ENCODE peak calls at places on chromosomes 3 and 15, in seven cellular contexts. One of them, this sample, is unnamed.

GRCh38 chr15:68413363-68414255 is 18.4 kb downstream of the ITGA11 start:
- DNase-seq in tibial artery: peak
- DNase-seq in brain microvascular endothelial cell: no peak
- DNase-seq in CD4-positive, CD25-positive, alpha-beta regulatory T cell: no peak
- DNase-seq in astrocyte of the spinal cord: no peak
- DNase-seq in mesenchymal stem cell: no peak
- DNase-seq in ovary: peak
- DNase-seq in this sample: peak

GRCh38 chr15:45612790-45613415 is 21.9 kb upstream of the SQOR start:
- DNase-seq in tibial artery: no peak
- DNase-seq in brain microvascular endothelial cell: peak
- DNase-seq in CD4-positive, CD25-positive, alpha-beta regulatory T cell: no peak
- DNase-seq in astrocyte of the spinal cord: peak
- DNase-seq in mesenchymal stem cell: peak
- DNase-seq in ovary: no peak
- DNase-seq in this sample: no peak

GRCh38 chr3:144770813-144771400 is 799.3 kb downstream of the DIPK2A start:
- DNase-seq in tibial artery: no peak
- DNase-seq in brain microvascular endothelial cell: peak
- DNase-seq in CD4-positive, CD25-positive, alpha-beta regulatory T cell: no peak
- DNase-seq in astrocyte of the spinal cord: peak
- DNase-seq in mesenchymal stem cell: peak
- DNase-seq in ovary: no peak
- DNase-seq in this sample: no peak

GRCh38 chr3:149390316-149390715 is 12.9 kb upstream of the TM4SF1 start:
- DNase-seq in tibial artery: no peak
- DNase-seq in brain microvascular endothelial cell: no peak
- DNase-seq in CD4-positive, CD25-positive, alpha-beta regulatory T cell: no peak
- DNase-seq in astrocyte of the spinal cord: no peak
- DNase-seq in mesenchymal stem cell: no peak
- DNase-seq in ovary: no peak
- DNase-seq in this sample: no peak

GRCh38 chr3:25540187-25540765 is 112.2 kb downstream of the RARB start:
- DNase-seq in tibial artery: no peak
- DNase-seq in brain microvascular endothelial cell: no peak
- DNase-seq in CD4-positive, CD25-positive, alpha-beta regulatory T cell: no peak
- DNase-seq in astrocyte of the spinal cord: no peak
- DNase-seq in mesenchymal stem cell: no peak
- DNase-seq in ovary: no peak
- DNase-seq in this sample: no peak

GRCh38 chr3:168095611-168096209 is at the start of gene GOLIM4:
- DNase-seq in tibial artery: peak
- DNase-seq in brain microvascular endothelial cell: peak
- DNase-seq in CD4-positive, CD25-positive, alpha-beta regulatory T cell: peak
- DNase-seq in astrocyte of the spinal cord: peak
- DNase-seq in mesenchymal stem cell: peak
- DNase-seq in ovary: peak
- DNase-seq in this sample: peak

GRCh38 chr15:60392601-60392985 is 5.2 kb downstream of the ANXA2 start:
- DNase-seq in tibial artery: no peak
- DNase-seq in brain microvascular endothelial cell: peak
- DNase-seq in CD4-positive, CD25-positive, alpha-beta regulatory T cell: peak
- DNase-seq in astrocyte of the spinal cord: peak
- DNase-seq in mesenchymal stem cell: peak
- DNase-seq in ovary: no peak
- DNase-seq in this sample: no peak

GRCh38 chr3:15933439-15934144 is 135.8 kb upstream of the ANKRD28 start:
- DNase-seq in tibial artery: no peak
- DNase-seq in brain microvascular endothelial cell: no peak
- DNase-seq in CD4-positive, CD25-positive, alpha-beta regulatory T cell: no peak
- DNase-seq in astrocyte of the spinal cord: peak
- DNase-seq in mesenchymal stem cell: no peak
- DNase-seq in ovary: no peak
- DNase-seq in this sample: no peak

GRCh38 chr15:30973379-30973778 is 18.0 kb downstream of the MTMR10 start:
- DNase-seq in tibial artery: no peak
- DNase-seq in brain microvascular endothelial cell: no peak
- DNase-seq in CD4-positive, CD25-positive, alpha-beta regulatory T cell: no peak
- DNase-seq in astrocyte of the spinal cord: no peak
- DNase-seq in mesenchymal stem cell: no peak
- DNase-seq in ovary: no peak
- DNase-seq in this sample: no peak

GRCh38 chr3:64560802-64561502 is 126.8 kb downstream of the ADAMTS9 start:
- DNase-seq in tibial artery: no peak
- DNase-seq in brain microvascular endothelial cell: no peak
- DNase-seq in CD4-positive, CD25-positive, alpha-beta regulatory T cell: no peak
- DNase-seq in astrocyte of the spinal cord: no peak
- DNase-seq in mesenchymal stem cell: no peak
- DNase-seq in ovary: no peak
- DNase-seq in this sample: no peak

GRCh38 chr3:64563776-64564175 is 124.0 kb downstream of the ADAMTS9 start:
- DNase-seq in tibial artery: no peak
- DNase-seq in brain microvascular endothelial cell: no peak
- DNase-seq in CD4-positive, CD25-positive, alpha-beta regulatory T cell: no peak
- DNase-seq in astrocyte of the spinal cord: peak
- DNase-seq in mesenchymal stem cell: no peak
- DNase-seq in ovary: no peak
- DNase-seq in this sample: no peak

GRCh38 chr3:64559658-64560057 is 128.1 kb downstream of the ADAMTS9 start:
- DNase-seq in tibial artery: no peak
- DNase-seq in brain microvascular endothelial cell: no peak
- DNase-seq in CD4-positive, CD25-positive, alpha-beta regulatory T cell: no peak
- DNase-seq in astrocyte of the spinal cord: no peak
- DNase-seq in mesenchymal stem cell: no peak
- DNase-seq in ovary: no peak
- DNase-seq in this sample: no peak

DNA sequence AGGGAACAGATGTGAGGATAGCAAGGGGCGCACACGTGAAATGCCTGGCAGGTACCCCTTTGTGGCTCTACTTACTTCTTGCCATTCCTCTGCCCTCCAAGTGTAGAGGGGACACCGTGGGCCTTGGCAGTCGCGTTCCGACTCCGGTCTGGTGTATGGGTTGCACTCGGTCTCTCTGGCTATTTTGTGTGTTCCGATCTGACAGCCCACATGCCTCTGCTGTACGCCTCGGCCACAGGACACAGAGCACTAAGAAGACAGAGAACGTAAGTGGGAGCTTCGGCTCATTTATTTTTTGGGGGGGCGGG is 126.3 kb downstream of the ADAMTS9 start:
- DNase-seq in tibial artery: peak
- DNase-seq in brain microvascular endothelial cell: no peak
- DNase-seq in CD4-positive, CD25-positive, alpha-beta regulatory T cell: no peak
- DNase-seq in astrocyte of the spinal cord: no peak
- DNase-seq in mesenchymal stem cell: no peak
- DNase-seq in ovary: peak
- DNase-seq in this sample: no peak
- H3K4me3 ChIP-seq in tibial artery: peak
- H3K4me3 ChIP-seq in brain microvascular endothelial cell: no peak
- H3K4me3 ChIP-seq in CD4-positive, CD25-positive, alpha-beta regulatory T cell: no peak
- H3K4me3 ChIP-seq in astrocyte of the spinal cord: no peak
- H3K4me3 ChIP-seq in mesenchymal stem cell: peak
- H3K4me3 ChIP-seq in ovary: peak
- H3K4me3 ChIP-seq in this sample: no peak

GRCh38 chr3:151278223-151278622 is at the start of gene P2RY14:
- DNase-seq in tibial artery: no peak
- DNase-seq in brain microvascular endothelial cell: no peak
- DNase-seq in CD4-positive, CD25-positive, alpha-beta regulatory T cell: no peak
- DNase-seq in astrocyte of the spinal cord: no peak
- DNase-seq in mesenchymal stem cell: no peak
- DNase-seq in ovary: no peak
- DNase-seq in this sample: no peak
- H3K4me3 ChIP-seq in tibial artery: no peak
- H3K4me3 ChIP-seq in brain microvascular endothelial cell: no peak
- H3K4me3 ChIP-seq in CD4-positive, CD25-positive, alpha-beta regulatory T cell: peak
- H3K4me3 ChIP-seq in astrocyte of the spinal cord: no peak
- H3K4me3 ChIP-seq in mesenchymal stem cell: no peak
- H3K4me3 ChIP-seq in ovary: no peak
- H3K4me3 ChIP-seq in this sample: no peak

GRCh38 chr3:129936757-129937156 is 37.8 kb upstream of the TRH start:
- DNase-seq in tibial artery: no peak
- DNase-seq in brain microvascular endothelial cell: peak
- DNase-seq in CD4-positive, CD25-positive, alpha-beta regulatory T cell: peak
- DNase-seq in astrocyte of the spinal cord: peak
- DNase-seq in mesenchymal stem cell: peak
- DNase-seq in ovary: peak
- DNase-seq in this sample: peak

GRCh38 chr3:129938140-129938930 is 36.2 kb upstream of the TRH start:
- DNase-seq in tibial artery: no peak
- DNase-seq in brain microvascular endothelial cell: no peak
- DNase-seq in CD4-positive, CD25-positive, alpha-beta regulatory T cell: no peak
- DNase-seq in astrocyte of the spinal cord: no peak
- DNase-seq in mesenchymal stem cell: no peak
- DNase-seq in ovary: no peak
- DNase-seq in this sample: no peak

GRCh38 chr3:129937717-129938116 is 36.8 kb upstream of the TRH start:
- DNase-seq in tibial artery: no peak
- DNase-seq in brain microvascular endothelial cell: no peak
- DNase-seq in CD4-positive, CD25-positive, alpha-beta regulatory T cell: no peak
- DNase-seq in astrocyte of the spinal cord: no peak
- DNase-seq in mesenchymal stem cell: no peak
- DNase-seq in ovary: no peak
- DNase-seq in this sample: no peak

GRCh38 chr3:129933471-129933870 is 40.0 kb upstream of the TMCC1 start:
- DNase-seq in tibial artery: no peak
- DNase-seq in brain microvascular endothelial cell: no peak
- DNase-seq in CD4-positive, CD25-positive, alpha-beta regulatory T cell: no peak
- DNase-seq in astrocyte of the spinal cord: no peak
- DNase-seq in mesenchymal stem cell: no peak
- DNase-seq in ovary: no peak
- DNase-seq in this sample: no peak

DNA sequence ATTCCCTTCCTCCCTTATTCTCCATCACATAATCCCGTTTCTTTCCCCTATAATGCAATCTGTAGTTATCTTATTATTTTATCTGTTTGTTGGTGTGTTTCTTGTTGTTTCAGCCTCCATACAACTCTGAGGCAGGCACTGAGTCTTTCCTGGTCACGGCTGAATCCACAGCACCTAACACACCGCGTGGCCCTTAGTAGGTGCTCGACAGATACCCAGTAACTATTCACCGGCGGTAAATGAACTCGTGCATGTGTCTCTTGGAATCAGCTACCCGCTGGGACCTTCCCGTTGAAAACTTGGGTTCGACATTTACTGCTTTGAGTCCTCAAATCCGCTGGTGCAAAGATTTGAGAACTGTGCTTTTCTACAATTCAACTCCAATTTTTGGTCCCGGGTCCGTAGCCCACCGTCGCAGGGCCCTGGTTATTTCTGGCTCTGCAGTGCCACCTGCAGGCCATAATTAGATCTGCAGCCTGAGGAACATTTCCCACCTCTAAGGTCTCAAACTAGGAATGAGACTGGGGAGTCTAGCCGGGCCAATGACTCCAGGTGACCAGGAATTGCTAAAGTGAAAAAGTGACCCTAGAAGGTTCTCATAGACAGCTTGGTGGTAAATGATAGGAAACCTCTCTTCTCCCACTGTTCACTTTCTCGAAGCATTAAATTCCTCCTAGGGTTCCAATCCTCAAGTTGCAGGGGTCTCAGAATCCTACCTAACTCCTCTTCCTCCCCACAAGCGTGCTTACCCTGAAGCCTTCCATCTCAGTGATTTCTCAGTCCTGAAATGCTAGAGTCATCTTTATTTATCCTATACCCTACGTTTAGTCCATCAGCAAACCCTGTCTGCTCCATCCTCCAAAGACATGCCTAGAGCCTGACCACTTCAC is 40.0 kb upstream of the TRH start:
- DNase-seq in tibial artery: no peak
- DNase-seq in brain microvascular endothelial cell: peak
- DNase-seq in CD4-positive, CD25-positive, alpha-beta regulatory T cell: peak
- DNase-seq in astrocyte of the spinal cord: peak
- DNase-seq in mesenchymal stem cell: peak
- DNase-seq in ovary: peak
- DNase-seq in this sample: no peak
- H3K4me3 ChIP-seq in tibial artery: no peak
- H3K4me3 ChIP-seq in brain microvascular endothelial cell: no peak
- H3K4me3 ChIP-seq in CD4-positive, CD25-positive, alpha-beta regulatory T cell: no peak
- H3K4me3 ChIP-seq in astrocyte of the spinal cord: no peak
- H3K4me3 ChIP-seq in mesenchymal stem cell: peak
- H3K4me3 ChIP-seq in ovary: no peak
- H3K4me3 ChIP-seq in this sample: peak

DNA sequence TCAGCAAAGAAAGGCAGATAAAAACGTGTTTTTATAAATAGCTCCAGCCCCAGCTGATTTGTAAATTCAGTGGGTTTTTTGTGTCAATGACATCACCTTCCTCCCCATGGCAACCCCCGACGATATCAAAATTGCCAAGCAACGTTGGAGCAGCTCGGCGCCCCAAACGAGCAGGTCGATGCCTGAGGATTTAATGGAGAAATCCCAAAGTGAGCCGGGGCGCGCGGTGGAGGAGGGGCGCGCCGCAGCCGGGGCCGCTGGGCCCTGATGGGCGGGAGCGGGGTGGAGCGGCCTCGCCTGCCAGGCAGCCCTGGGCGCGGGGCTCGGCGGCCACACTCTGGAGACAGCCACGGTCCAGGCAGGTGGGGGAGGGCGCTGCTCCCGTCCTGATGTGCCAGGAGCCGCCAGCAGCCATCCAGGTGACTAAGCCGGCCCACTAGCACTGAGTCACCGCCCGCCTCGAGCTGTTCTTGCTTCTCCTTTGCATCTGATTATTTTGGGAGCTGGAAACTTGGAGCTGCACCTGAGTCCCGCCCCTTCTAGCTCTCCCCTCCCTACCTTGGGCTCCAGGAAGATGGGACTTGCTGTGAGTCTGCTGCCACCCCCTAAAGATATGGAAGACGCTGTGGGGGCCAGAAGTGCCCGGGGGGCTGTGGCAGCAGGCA is at the start of gene PAK6:
- DNase-seq in tibial artery: no peak
- DNase-seq in brain microvascular endothelial cell: peak
- DNase-seq in CD4-positive, CD25-positive, alpha-beta regulatory T cell: no peak
- DNase-seq in astrocyte of the spinal cord: peak
- DNase-seq in mesenchymal stem cell: peak
- DNase-seq in ovary: peak
- DNase-seq in this sample: peak
- H3K4me3 ChIP-seq in tibial artery: peak
- H3K4me3 ChIP-seq in brain microvascular endothelial cell: peak
- H3K4me3 ChIP-seq in CD4-positive, CD25-positive, alpha-beta regulatory T cell: no peak
- H3K4me3 ChIP-seq in astrocyte of the spinal cord: peak
- H3K4me3 ChIP-seq in mesenchymal stem cell: peak
- H3K4me3 ChIP-seq in ovary: peak
- H3K4me3 ChIP-seq in this sample: peak

GRCh38 chr15:100972975-100973350 is 53.8 kb downstream of the LRRK1 start:
- DNase-seq in tibial artery: no peak
- DNase-seq in brain microvascular endothelial cell: no peak
- DNase-seq in CD4-positive, CD25-positive, alpha-beta regulatory T cell: no peak
- DNase-seq in astrocyte of the spinal cord: no peak
- DNase-seq in mesenchymal stem cell: no peak
- DNase-seq in ovary: no peak
- DNase-seq in this sample: no peak
- H3K4me3 ChIP-seq in tibial artery: peak
- H3K4me3 ChIP-seq in brain microvascular endothelial cell: peak
- H3K4me3 ChIP-seq in CD4-positive, CD25-positive, alpha-beta regulatory T cell: no peak
- H3K4me3 ChIP-seq in astrocyte of the spinal cord: peak
- H3K4me3 ChIP-seq in mesenchymal stem cell: peak
- H3K4me3 ChIP-seq in ovary: no peak
- H3K4me3 ChIP-seq in this sample: no peak